ENCODE peak calls at places on chromosomes 5 and 9, in ten cellular contexts. X is T-helper 1 cell; Q is stimulated activated CD4-positive, alpha-beta T cell treated with anti-CD3 and anti-CD28 coated beads, Interleukin-15, amount 100 ng/mL, for 1 hour; P is epithelial cell of esophagus; T is fibroblast of lung; R is T-helper 2 cell; K is iris pigment epithelial cell; C is kidney tubule cell; N is Ammon's horn; M is fibroblast of mammary gland. H is an unnamed sample.

GRCh38 chr5:3325206-3325605 is 270.4 kb upstream of the IRX1 start:
- DNase-seq in N (no peak), Q (no peak), R (no peak), M (no peak), X (no peak), T (peak), C (peak), P (peak), K (no peak), H (no peak)

GRCh38 chr9:120715331-120715924 is 1.2 kb upstream of the MEGF9 start:
- DNase-seq in P (peak), T (peak), X (no peak), M (peak), N (peak), K (peak), Q (no peak), R (no peak), C (peak), H (no peak)

GRCh38 chr5:150122158-150122510 is 33.5 kb downstream of the PDGFRB start:
- DNase-seq in K (no peak), R (no peak), N (no peak), M (no peak), P (peak), X (no peak), C (no peak), T (no peak), Q (no peak), H (no peak)

GRCh38 chr9:130931508-130932150 is 7.4 kb downstream of the FIBCD1 start:
- DNase-seq in P (peak), Q (no peak), R (no peak), T (no peak), K (no peak), C (peak), N (no peak), X (no peak), M (no peak), H (no peak)

GRCh38 chr5:10564838-10565784 is 1.2 kb downstream of the ANKRD33B start:
- DNase-seq in R (no peak), N (no peak), P (no peak), M (no peak), T (peak), K (no peak), C (peak), Q (no peak), X (no peak), H (no peak)

GRCh38 chr5:112514062-112514561 is 95.0 kb upstream of the EPB41L4A start:
- DNase-seq in X (no peak), Q (no peak), C (no peak), M (no peak), T (no peak), K (no peak), P (no peak), R (no peak), N (no peak), H (no peak)

GRCh38 chr9:97808972-97809371 is 44.1 kb upstream of the FOXE1 start:
- DNase-seq in M (no peak), T (peak), Q (no peak), K (no peak), N (no peak), X (no peak), P (peak), C (peak), R (no peak), H (no peak)

GRCh38 chr5:119058979-119059529 is 11.8 kb upstream of the DMXL1 start:
- DNase-seq in R (no peak), C (no peak), N (no peak), T (no peak), P (no peak), K (no peak), X (no peak), M (no peak), Q (no peak), H (no peak)

GRCh38 chr5:431001-431710 is 11.8 kb upstream of the EXOC3 start:
- DNase-seq in T (no peak), C (peak), Q (no peak), P (peak), K (peak), M (peak), X (no peak), N (no peak), R (peak), H (no peak)

GRCh38 chr5:40485021-40485998 is 194.4 kb upstream of the PTGER4 start:
- DNase-seq in X (no peak), N (peak), K (no peak), M (peak), C (no peak), Q (no peak), R (no peak), T (no peak), P (no peak), H (no peak)

GRCh38 chr9:118222375-118222774 is 518.2 kb downstream of the TLR4 start:
- DNase-seq in M (no peak), C (peak), K (no peak), Q (no peak), X (no peak), T (peak), R (no peak), P (no peak), N (peak), H (peak)

GRCh38 chr9:114130141-114130540 is 25.2 kb upstream of the COL27A1 start:
- DNase-seq in X (no peak), N (no peak), K (no peak), C (no peak), T (no peak), Q (no peak), R (no peak), P (no peak), M (no peak), H (no peak)

GRCh38 chr9:124306098-124306735 is 48.5 kb downstream of the NEK6 start:
- DNase-seq in T (peak), N (no peak), Q (no peak), K (peak), C (peak), R (no peak), M (peak), X (no peak), P (peak), H (no peak)

GRCh38 chr5:124644582-124644981 is 101.9 kb downstream of the ZNF608 start:
- DNase-seq in T (no peak), N (no peak), M (no peak), C (no peak), X (no peak), P (no peak), R (no peak), Q (no peak), K (no peak), H (no peak)

GRCh38 chr9:35923927-35924763 is 14.9 kb downstream of the SPAAR start:
- DNase-seq in Q (no peak), K (peak), R (peak), C (peak), P (peak), X (no peak), N (peak), T (peak), M (peak), H (no peak)

GRCh38 chr5:84088996-84089395 is 295.7 kb downstream of the EDIL3 start:
- DNase-seq in N (peak), C (no peak), T (peak), M (peak), R (no peak), K (peak), P (peak), Q (no peak), X (no peak), H (no peak)

GRCh38 chr5:73061593-73061992 is 58.8 kb upstream of the TMEM171 start:
- DNase-seq in M (no peak), X (no peak), P (no peak), N (no peak), R (no peak), Q (no peak), T (peak), K (peak), C (no peak), H (no peak)

GRCh38 chr9:8627944-8628679 is 828.5 kb upstream of the DMAC1 start:
- DNase-seq in C (no peak), K (no peak), T (no peak), P (peak), M (peak), N (no peak), Q (no peak), R (no peak), X (no peak), H (peak)

GRCh38 chr5:128534729-128535128 is 3.3 kb downstream of the FBN2 start:
- DNase-seq in C (no peak), T (peak), Q (no peak), M (peak), K (peak), X (no peak), N (no peak), P (peak), R (no peak), H (no peak)

GRCh38 chr9:120478208-120478607 is 101.8 kb downstream of the CDK5RAP2 start:
- DNase-seq in C (no peak), T (peak), M (peak), X (no peak), P (peak), N (no peak), Q (no peak), R (no peak), K (peak), H (no peak)

GRCh38 chr9:104093647-104094533 is at the start of gene SMC2:
- DNase-seq in N (peak), K (peak), P (peak), C (peak), R (peak), T (peak), X (peak), Q (peak), M (peak), H (peak)

GRCh38 chr9:1929722-1930621 is 85.2 kb upstream of the SMARCA2 start:
- DNase-seq in C (no peak), N (no peak), Q (no peak), P (no peak), M (no peak), R (no peak), K (no peak), T (no peak), X (no peak), H (no peak)

GRCh38 chr5:61575103-61575502 is 243.0 kb downstream of the ZSWIM6 start:
- DNase-seq in P (peak), X (no peak), R (no peak), K (peak), C (peak), M (peak), N (no peak), T (peak), Q (no peak), H (no peak)

GRCh38 chr5:995318-995717 is 13.3 kb upstream of the NKD2 start:
- DNase-seq in X (no peak), P (no peak), R (no peak), Q (no peak), N (no peak), C (no peak), K (no peak), T (no peak), M (no peak), H (no peak)

GRCh38 chr9:38359689-38360385 is 32.7 kb upstream of the ALDH1B1 start:
- DNase-seq in P (no peak), X (no peak), T (peak), C (no peak), Q (no peak), N (no peak), K (no peak), R (no peak), M (peak), H (no peak)

GRCh38 chr5:36529142-36529541 is 77.3 kb upstream of the SLC1A3 start:
- DNase-seq in M (no peak), P (no peak), T (no peak), Q (no peak), X (no peak), R (no peak), K (no peak), C (no peak), N (no peak), H (no peak)

GRCh38 chr5:6163913-6164312 is 214.4 kb downstream of the MED10 start:
- DNase-seq in R (no peak), X (no peak), P (no peak), Q (no peak), K (no peak), M (no peak), N (no peak), C (no peak), T (no peak), H (no peak)

GRCh38 chr5:36366883-36367282 is 65.2 kb upstream of the RANBP3L start:
- DNase-seq in P (no peak), X (no peak), M (peak), K (peak), R (no peak), Q (no peak), T (peak), C (no peak), N (no peak), H (no peak)

GRCh38 chr5:85843535-85843934 is 774.2 kb upstream of the COX7C start:
- DNase-seq in R (no peak), N (no peak), M (no peak), X (no peak), C (no peak), T (no peak), P (no peak), K (no peak), Q (no peak), H (no peak)

GRCh38 chr5:38783011-38783551 is 62.7 kb upstream of the OSMR start:
- DNase-seq in R (no peak), C (peak), P (peak), K (peak), N (no peak), X (no peak), T (peak), Q (no peak), M (peak), H (peak)

GRCh38 chr5:10576121-10576789 is 12.4 kb downstream of the ANKRD33B start:
- DNase-seq in N (no peak), P (no peak), R (no peak), M (no peak), K (no peak), X (no peak), Q (no peak), C (no peak), T (no peak), H (no peak)

GRCh38 chr5:14397717-14398116 is 183.9 kb upstream of the OTULINL start:
- DNase-seq in K (peak), M (peak), P (peak), N (no peak), C (peak), Q (no peak), T (peak), X (no peak), R (no peak), H (no peak)

GRCh38 chr5:87081511-87082372 is 185.9 kb upstream of the RASA1 start:
- DNase-seq in C (no peak), P (no peak), X (no peak), M (no peak), N (peak), Q (no peak), R (no peak), T (no peak), K (no peak), H (no peak)

GRCh38 chr5:170360712-170361501 is 28.3 kb downstream of the KCNMB1 start:
- DNase-seq in T (no peak), N (peak), P (no peak), C (no peak), M (no peak), R (no peak), Q (no peak), K (no peak), X (no peak), H (no peak)

GRCh38 chr5:80931423-80931822 is 28.7 kb upstream of the RASGRF2 start:
- DNase-seq in M (no peak), Q (no peak), R (no peak), X (no peak), K (no peak), C (no peak), N (peak), P (no peak), T (no peak), H (no peak)